ENCODE peak calls at places on chromosomes 6 and 20, in ten cellular contexts. One of them, this sample, is unnamed.

GRCh38 chr20:48265791-48266190 is 480.5 kb upstream of the SULF2 start:
- DNase-seq in keratinocyte: no peak
- DNase-seq in HCT116: no peak
- DNase-seq in colonic mucosa: no peak
- DNase-seq in MM.1S: no peak
- DNase-seq in endothelial cell of umbilical vein: no peak
- DNase-seq in IMR-90: no peak
- DNase-seq in PC-3: no peak
- DNase-seq in neural progenitor cell: no peak
- DNase-seq in K562: no peak
- DNase-seq in this sample: peak

GRCh38 chr6:169957351-169957963 is 206.0 kb downstream of the ERMARD start:
- DNase-seq in endothelial cell of umbilical vein: no peak
- DNase-seq in IMR-90: no peak
- DNase-seq in neural progenitor cell: no peak
- DNase-seq in keratinocyte: no peak
- DNase-seq in K562: no peak
- DNase-seq in PC-3: no peak
- DNase-seq in colonic mucosa: peak
- DNase-seq in MM.1S: no peak
- DNase-seq in HCT116: no peak
- DNase-seq in this sample: peak

GRCh38 chr20:53668981-53669380 is 75.3 kb upstream of the ZNF217 start:
- DNase-seq in colonic mucosa: peak
- DNase-seq in HCT116: no peak
- DNase-seq in K562: no peak
- DNase-seq in IMR-90: no peak
- DNase-seq in PC-3: no peak
- DNase-seq in endothelial cell of umbilical vein: no peak
- DNase-seq in MM.1S: no peak
- DNase-seq in neural progenitor cell: no peak
- DNase-seq in keratinocyte: no peak
- DNase-seq in this sample: no peak

GRCh38 chr6:33585403-33586107 is 5.5 kb upstream of the BAK1 start:
- DNase-seq in K562: peak
- DNase-seq in IMR-90: peak
- DNase-seq in colonic mucosa: peak
- DNase-seq in MM.1S: peak
- DNase-seq in PC-3: peak
- DNase-seq in keratinocyte: no peak
- DNase-seq in HCT116: peak
- DNase-seq in neural progenitor cell: peak
- DNase-seq in endothelial cell of umbilical vein: peak
- DNase-seq in this sample: peak

GRCh38 chr20:50186151-50186885 is 4.3 kb upstream of the CEBPB start:
- DNase-seq in MM.1S: peak
- DNase-seq in PC-3: peak
- DNase-seq in IMR-90: peak
- DNase-seq in HCT116: peak
- DNase-seq in colonic mucosa: peak
- DNase-seq in K562: peak
- DNase-seq in endothelial cell of umbilical vein: peak
- DNase-seq in keratinocyte: peak
- DNase-seq in neural progenitor cell: peak
- DNase-seq in this sample: peak

GRCh38 chr20:63234693-63235398 is 859 bp upstream of the BIRC7 start:
- DNase-seq in K562: no peak
- DNase-seq in MM.1S: no peak
- DNase-seq in PC-3: peak
- DNase-seq in endothelial cell of umbilical vein: no peak
- DNase-seq in keratinocyte: no peak
- DNase-seq in colonic mucosa: no peak
- DNase-seq in neural progenitor cell: peak
- DNase-seq in HCT116: no peak
- DNase-seq in IMR-90: no peak
- DNase-seq in this sample: peak

GRCh38 chr6:14876778-14877613 is 368.9 kb upstream of the JARID2 start:
- DNase-seq in MM.1S: no peak
- DNase-seq in PC-3: peak
- DNase-seq in neural progenitor cell: no peak
- DNase-seq in colonic mucosa: no peak
- DNase-seq in K562: no peak
- DNase-seq in HCT116: no peak
- DNase-seq in keratinocyte: no peak
- DNase-seq in endothelial cell of umbilical vein: peak
- DNase-seq in IMR-90: peak
- DNase-seq in this sample: no peak

GRCh38 chr6:13012271-13012670 is 295.7 kb downstream of the PHACTR1 start:
- DNase-seq in MM.1S: no peak
- DNase-seq in neural progenitor cell: no peak
- DNase-seq in IMR-90: no peak
- DNase-seq in colonic mucosa: no peak
- DNase-seq in HCT116: no peak
- DNase-seq in K562: no peak
- DNase-seq in PC-3: no peak
- DNase-seq in keratinocyte: no peak
- DNase-seq in endothelial cell of umbilical vein: no peak
- DNase-seq in this sample: no peak

GRCh38 chr6:170347091-170347490 is 40.5 kb downstream of the FAM120B start:
- DNase-seq in neural progenitor cell: no peak
- DNase-seq in IMR-90: peak
- DNase-seq in endothelial cell of umbilical vein: peak
- DNase-seq in HCT116: no peak
- DNase-seq in PC-3: peak
- DNase-seq in K562: no peak
- DNase-seq in colonic mucosa: no peak
- DNase-seq in keratinocyte: no peak
- DNase-seq in MM.1S: no peak
- DNase-seq in this sample: no peak

GRCh38 chr20:41407617-41408016 is 41.0 kb upstream of the EMILIN3 start:
- DNase-seq in PC-3: no peak
- DNase-seq in neural progenitor cell: no peak
- DNase-seq in colonic mucosa: no peak
- DNase-seq in HCT116: no peak
- DNase-seq in K562: no peak
- DNase-seq in endothelial cell of umbilical vein: no peak
- DNase-seq in IMR-90: no peak
- DNase-seq in keratinocyte: no peak
- DNase-seq in MM.1S: peak
- DNase-seq in this sample: no peak

GRCh38 chr6:63864934-63865333 is 229.3 kb downstream of the PHF3 start:
- DNase-seq in neural progenitor cell: no peak
- DNase-seq in K562: no peak
- DNase-seq in keratinocyte: no peak
- DNase-seq in PC-3: no peak
- DNase-seq in MM.1S: no peak
- DNase-seq in HCT116: no peak
- DNase-seq in IMR-90: no peak
- DNase-seq in endothelial cell of umbilical vein: no peak
- DNase-seq in colonic mucosa: no peak
- DNase-seq in this sample: no peak

DNA sequence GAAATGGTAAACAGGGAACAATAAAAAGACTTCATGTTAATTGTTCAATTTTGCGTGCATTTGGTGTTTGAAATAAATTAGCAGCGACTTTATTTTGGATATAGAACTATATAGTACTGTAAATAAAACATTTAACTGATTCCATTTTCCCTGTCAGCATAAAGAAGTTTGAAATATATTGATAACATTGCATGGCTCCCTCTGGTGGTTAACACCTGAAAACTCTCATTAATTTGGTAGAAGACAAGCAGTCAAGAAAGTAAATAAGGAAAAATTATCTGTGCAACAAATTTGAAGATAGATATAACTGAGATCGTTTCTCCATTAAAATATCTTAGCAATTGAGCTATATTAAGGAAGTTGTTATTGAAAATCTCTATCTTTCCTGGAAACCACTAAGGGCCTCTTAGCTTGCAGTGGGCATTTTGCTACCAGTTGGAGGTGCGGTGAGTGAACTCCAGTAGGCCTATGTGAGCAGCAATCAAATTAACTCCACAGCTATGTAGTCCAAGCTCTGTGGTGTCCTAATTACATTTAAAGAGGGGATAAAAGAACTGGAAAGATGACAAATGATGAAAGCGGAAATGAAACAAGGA is 435.7 kb upstream of the FKBP1C start:
- DNase-seq in K562: peak
- DNase-seq in neural progenitor cell: peak
- DNase-seq in PC-3: peak
- DNase-seq in keratinocyte: no peak
- DNase-seq in endothelial cell of umbilical vein: no peak
- DNase-seq in IMR-90: no peak
- DNase-seq in MM.1S: peak
- DNase-seq in colonic mucosa: no peak
- DNase-seq in HCT116: peak
- DNase-seq in this sample: no peak
- TF ChIP-seq CTCF in K562: peak
- TF ChIP-seq CTCF in neural progenitor cell: peak
- TF ChIP-seq CTCF in PC-3: peak
- TF ChIP-seq CTCF in keratinocyte: peak
- TF ChIP-seq CTCF in endothelial cell of umbilical vein: no peak
- TF ChIP-seq CTCF in IMR-90: peak
- TF ChIP-seq CTCF in MM.1S: peak
- TF ChIP-seq CTCF in colonic mucosa: peak
- TF ChIP-seq CTCF in HCT116: peak
- TF ChIP-seq CTCF in this sample: peak

GRCh38 chr6:43766426-43766825 is 3.6 kb upstream of the VEGFA start:
- DNase-seq in MM.1S: no peak
- DNase-seq in PC-3: no peak
- DNase-seq in keratinocyte: no peak
- DNase-seq in HCT116: no peak
- DNase-seq in IMR-90: no peak
- DNase-seq in colonic mucosa: no peak
- DNase-seq in K562: no peak
- DNase-seq in endothelial cell of umbilical vein: no peak
- DNase-seq in neural progenitor cell: no peak
- DNase-seq in this sample: no peak
- H3K9ac ChIP-seq in MM.1S: no peak
- H3K9ac ChIP-seq in PC-3: no peak
- H3K9ac ChIP-seq in keratinocyte: no peak
- H3K9ac ChIP-seq in HCT116: no peak
- H3K9ac ChIP-seq in IMR-90: no peak
- H3K9ac ChIP-seq in colonic mucosa: peak
- H3K9ac ChIP-seq in K562: no peak
- H3K9ac ChIP-seq in endothelial cell of umbilical vein: no peak
- H3K9ac ChIP-seq in neural progenitor cell: no peak
- H3K9ac ChIP-seq in this sample: no peak

GRCh38 chr6:37126554-37126906 is 43.4 kb upstream of the PIM1 start:
- DNase-seq in MM.1S: no peak
- DNase-seq in IMR-90: no peak
- DNase-seq in PC-3: no peak
- DNase-seq in K562: peak
- DNase-seq in colonic mucosa: no peak
- DNase-seq in keratinocyte: no peak
- DNase-seq in neural progenitor cell: no peak
- DNase-seq in endothelial cell of umbilical vein: no peak
- DNase-seq in HCT116: no peak
- DNase-seq in this sample: no peak

GRCh38 chr6:37130704-37131103 is 39.2 kb upstream of the PIM1 start:
- DNase-seq in PC-3: peak
- DNase-seq in HCT116: no peak
- DNase-seq in endothelial cell of umbilical vein: peak
- DNase-seq in K562: no peak
- DNase-seq in keratinocyte: no peak
- DNase-seq in IMR-90: peak
- DNase-seq in colonic mucosa: peak
- DNase-seq in MM.1S: no peak
- DNase-seq in neural progenitor cell: no peak
- DNase-seq in this sample: no peak

GRCh38 chr6:37126961-37127360 is 43.0 kb upstream of the PIM1 start:
- DNase-seq in K562: no peak
- DNase-seq in endothelial cell of umbilical vein: no peak
- DNase-seq in HCT116: no peak
- DNase-seq in PC-3: no peak
- DNase-seq in colonic mucosa: no peak
- DNase-seq in IMR-90: no peak
- DNase-seq in neural progenitor cell: no peak
- DNase-seq in keratinocyte: no peak
- DNase-seq in MM.1S: no peak
- DNase-seq in this sample: no peak

GRCh38 chr6:37125779-37126553 is 44.0 kb upstream of the PIM1 start:
- DNase-seq in K562: no peak
- DNase-seq in IMR-90: no peak
- DNase-seq in MM.1S: no peak
- DNase-seq in HCT116: no peak
- DNase-seq in colonic mucosa: no peak
- DNase-seq in keratinocyte: no peak
- DNase-seq in PC-3: no peak
- DNase-seq in endothelial cell of umbilical vein: peak
- DNase-seq in neural progenitor cell: peak
- DNase-seq in this sample: peak

GRCh38 chr6:37127961-37128862 is 41.7 kb upstream of the PIM1 start:
- DNase-seq in HCT116: no peak
- DNase-seq in colonic mucosa: peak
- DNase-seq in K562: peak
- DNase-seq in endothelial cell of umbilical vein: peak
- DNase-seq in MM.1S: no peak
- DNase-seq in keratinocyte: no peak
- DNase-seq in PC-3: peak
- DNase-seq in neural progenitor cell: no peak
- DNase-seq in IMR-90: peak
- DNase-seq in this sample: peak
- H3K4me3 ChIP-seq in HCT116: no peak
- H3K4me3 ChIP-seq in colonic mucosa: no peak
- H3K4me3 ChIP-seq in K562: no peak
- H3K4me3 ChIP-seq in endothelial cell of umbilical vein: no peak
- H3K4me3 ChIP-seq in MM.1S: no peak
- H3K4me3 ChIP-seq in keratinocyte: no peak
- H3K4me3 ChIP-seq in PC-3: peak
- H3K4me3 ChIP-seq in neural progenitor cell: no peak
- H3K4me3 ChIP-seq in IMR-90: no peak
- H3K4me3 ChIP-seq in this sample: no peak

GRCh38 chr6:166772518-166772917 is 145.5 kb upstream of the RPS6KA2 start:
- DNase-seq in HCT116: no peak
- DNase-seq in MM.1S: no peak
- DNase-seq in PC-3: peak
- DNase-seq in colonic mucosa: no peak
- DNase-seq in IMR-90: no peak
- DNase-seq in endothelial cell of umbilical vein: no peak
- DNase-seq in neural progenitor cell: no peak
- DNase-seq in K562: no peak
- DNase-seq in keratinocyte: no peak
- DNase-seq in this sample: peak
- TF ChIP-seq CTCF in HCT116: peak
- TF ChIP-seq CTCF in MM.1S: no peak
- TF ChIP-seq CTCF in PC-3: peak
- TF ChIP-seq CTCF in colonic mucosa: no peak
- TF ChIP-seq CTCF in IMR-90: no peak
- TF ChIP-seq CTCF in endothelial cell of umbilical vein: no peak
- TF ChIP-seq CTCF in neural progenitor cell: peak
- TF ChIP-seq CTCF in K562: peak
- TF ChIP-seq CTCF in keratinocyte: peak
- TF ChIP-seq CTCF in this sample: peak

GRCh38 chr6:3650959-3651697 is 100.4 kb downstream of the PXDC1 start:
- DNase-seq in PC-3: no peak
- DNase-seq in HCT116: no peak
- DNase-seq in endothelial cell of umbilical vein: no peak
- DNase-seq in colonic mucosa: no peak
- DNase-seq in keratinocyte: no peak
- DNase-seq in MM.1S: no peak
- DNase-seq in neural progenitor cell: no peak
- DNase-seq in IMR-90: no peak
- DNase-seq in K562: peak
- DNase-seq in this sample: no peak
- H3K9ac ChIP-seq in PC-3: no peak
- H3K9ac ChIP-seq in HCT116: no peak
- H3K9ac ChIP-seq in endothelial cell of umbilical vein: no peak
- H3K9ac ChIP-seq in colonic mucosa: no peak
- H3K9ac ChIP-seq in keratinocyte: no peak
- H3K9ac ChIP-seq in MM.1S: no peak
- H3K9ac ChIP-seq in neural progenitor cell: no peak
- H3K9ac ChIP-seq in IMR-90: no peak
- H3K9ac ChIP-seq in K562: peak
- H3K9ac ChIP-seq in this sample: no peak

GRCh38 chr6:100257661-100258395 is 206.9 kb downstream of the SIM1 start:
- DNase-seq in endothelial cell of umbilical vein: peak
- DNase-seq in keratinocyte: no peak
- DNase-seq in neural progenitor cell: peak
- DNase-seq in PC-3: peak
- DNase-seq in K562: peak
- DNase-seq in colonic mucosa: no peak
- DNase-seq in HCT116: peak
- DNase-seq in IMR-90: peak
- DNase-seq in MM.1S: no peak
- DNase-seq in this sample: no peak
- H3K4me3 ChIP-seq in endothelial cell of umbilical vein: peak
- H3K4me3 ChIP-seq in keratinocyte: no peak
- H3K4me3 ChIP-seq in neural progenitor cell: no peak
- H3K4me3 ChIP-seq in PC-3: no peak
- H3K4me3 ChIP-seq in K562: no peak
- H3K4me3 ChIP-seq in colonic mucosa: no peak
- H3K4me3 ChIP-seq in HCT116: peak
- H3K4me3 ChIP-seq in IMR-90: peak
- H3K4me3 ChIP-seq in MM.1S: no peak
- H3K4me3 ChIP-seq in this sample: no peak

This sample was measured in endodermal cell.